ENCODE peak calls at places on chromosomes 11 and 22, in five cellular contexts. One of them, this sample, is unnamed.

GRCh38 chr22:46397951-46398350 is 62.4 kb downstream of the TRMU start:
- DNase-seq in CD8-positive, alpha-beta T cell: no peak
- DNase-seq in heart right ventricle: no peak
- DNase-seq in upper lobe of right lung: no peak
- DNase-seq in right lobe of liver: no peak
- DNase-seq in this sample: no peak

GRCh38 chr22:21652547-21653545 is 10.7 kb downstream of the SDF2L1 start:
- DNase-seq in CD8-positive, alpha-beta T cell: no peak
- DNase-seq in heart right ventricle: no peak
- DNase-seq in upper lobe of right lung: no peak
- DNase-seq in right lobe of liver: no peak
- DNase-seq in this sample: no peak

GRCh38 chr22:16915711-16916110 is 90.5 kb upstream of the XKR3 start:
- DNase-seq in upper lobe of right lung: no peak
- DNase-seq in CD8-positive, alpha-beta T cell: no peak
- DNase-seq in right lobe of liver: no peak
- DNase-seq in heart right ventricle: no peak
- DNase-seq in this sample: no peak

GRCh38 chr22:45208993-45209838 is 31.5 kb downstream of the KIAA0930 start:
- DNase-seq in right lobe of liver: peak; percentile 34
- DNase-seq in heart right ventricle: no peak
- DNase-seq in CD8-positive, alpha-beta T cell: peak; percentile 39
- DNase-seq in upper lobe of right lung: no peak
- DNase-seq in this sample: peak; percentile 66

GRCh38 chr11:55707029-55707428 is 45.0 kb downstream of the OR4C6 start:
- DNase-seq in upper lobe of right lung: no peak
- DNase-seq in right lobe of liver: no peak
- DNase-seq in heart right ventricle: no peak
- DNase-seq in CD8-positive, alpha-beta T cell: no peak
- DNase-seq in this sample: no peak

GRCh38 chr11:60905047-60905446 is 1.3 kb downstream of the PRPF19 start:
- DNase-seq in right lobe of liver: no peak
- DNase-seq in upper lobe of right lung: no peak
- DNase-seq in heart right ventricle: no peak
- DNase-seq in CD8-positive, alpha-beta T cell: no peak
- DNase-seq in this sample: no peak

GRCh38 chr11:119886667-119887230 is 157.7 kb upstream of the NECTIN1 start:
- DNase-seq in upper lobe of right lung: no peak
- DNase-seq in right lobe of liver: no peak
- DNase-seq in heart right ventricle: no peak
- DNase-seq in CD8-positive, alpha-beta T cell: no peak
- DNase-seq in this sample: peak; percentile 29

GRCh38 chr11:81007046-81007445 is 1566.2 kb upstream of the TENM4 start:
- DNase-seq in heart right ventricle: no peak
- DNase-seq in upper lobe of right lung: no peak
- DNase-seq in CD8-positive, alpha-beta T cell: no peak
- DNase-seq in right lobe of liver: no peak
- DNase-seq in this sample: no peak

GRCh38 chr11:101482556-101483124 is 101.2 kb downstream of the TRPC6 start:
- DNase-seq in CD8-positive, alpha-beta T cell: no peak
- DNase-seq in upper lobe of right lung: no peak
- DNase-seq in right lobe of liver: no peak
- DNase-seq in heart right ventricle: no peak
- DNase-seq in this sample: no peak

GRCh38 chr11:115682101-115682500 is 177.9 kb upstream of the CADM1 start:
- DNase-seq in upper lobe of right lung: no peak
- DNase-seq in heart right ventricle: no peak
- DNase-seq in right lobe of liver: no peak
- DNase-seq in CD8-positive, alpha-beta T cell: no peak
- DNase-seq in this sample: no peak

GRCh38 chr11:117192401-117192875 is 6.7 kb upstream of the TAGLN start:
- DNase-seq in CD8-positive, alpha-beta T cell: no peak
- DNase-seq in right lobe of liver: no peak
- DNase-seq in upper lobe of right lung: no peak
- DNase-seq in heart right ventricle: no peak
- DNase-seq in this sample: peak; percentile 25

GRCh38 chr22:22593964-22594656 is 35.0 kb upstream of the PRAME start:
- DNase-seq in CD8-positive, alpha-beta T cell: peak; percentile 48
- DNase-seq in right lobe of liver: peak; percentile 39
- DNase-seq in heart right ventricle: no peak
- DNase-seq in upper lobe of right lung: no peak
- DNase-seq in this sample: no peak

GRCh38 chr11:47378011-47378835 is at the start of gene SPI1:
- DNase-seq in heart right ventricle: peak; percentile 56
- DNase-seq in right lobe of liver: peak; percentile 74
- DNase-seq in upper lobe of right lung: peak; percentile 86
- DNase-seq in CD8-positive, alpha-beta T cell: no peak
- DNase-seq in this sample: peak; percentile 82

GRCh38 chr11:76694664-76695063 is 24.1 kb upstream of the LRRC32 start:
- DNase-seq in right lobe of liver: no peak
- DNase-seq in upper lobe of right lung: no peak
- DNase-seq in heart right ventricle: no peak
- DNase-seq in CD8-positive, alpha-beta T cell: no peak
- DNase-seq in this sample: no peak

GRCh38 chr11:40273192-40273732 is 1186.2 kb downstream of the LRRC4C start:
- DNase-seq in heart right ventricle: no peak
- DNase-seq in right lobe of liver: no peak
- DNase-seq in upper lobe of right lung: no peak
- DNase-seq in CD8-positive, alpha-beta T cell: no peak
- DNase-seq in this sample: no peak

GRCh38 chr11:130178441-130178971 is 18.9 kb downstream of the ST14 start:
- DNase-seq in heart right ventricle: peak; percentile 53
- DNase-seq in upper lobe of right lung: no peak
- DNase-seq in CD8-positive, alpha-beta T cell: no peak
- DNase-seq in right lobe of liver: no peak
- DNase-seq in this sample: peak; percentile 82

GRCh38 chr11:30889116-30889765 is 303.1 kb upstream of the MPPED2 start:
- DNase-seq in upper lobe of right lung: no peak
- DNase-seq in CD8-positive, alpha-beta T cell: no peak
- DNase-seq in right lobe of liver: no peak
- DNase-seq in heart right ventricle: no peak
- DNase-seq in this sample: no peak

GRCh38 chr11:1628506-1629325 is 859 bp upstream of the KRTAP5-5 start:
- DNase-seq in heart right ventricle: peak; percentile 47
- DNase-seq in right lobe of liver: peak; percentile 67
- DNase-seq in upper lobe of right lung: peak; percentile 81
- DNase-seq in CD8-positive, alpha-beta T cell: peak; percentile 70
- DNase-seq in this sample: peak; percentile 77

GRCh38 chr11:63445720-63446119 is 45.2 kb downstream of the PLAAT5 start:
- DNase-seq in right lobe of liver: no peak
- DNase-seq in CD8-positive, alpha-beta T cell: no peak
- DNase-seq in upper lobe of right lung: no peak
- DNase-seq in heart right ventricle: no peak
- DNase-seq in this sample: no peak

GRCh38 chr22:32123657-32124056 is 35.4 kb downstream of the C22orf42 start:
- DNase-seq in right lobe of liver: no peak
- DNase-seq in heart right ventricle: no peak
- DNase-seq in upper lobe of right lung: no peak
- DNase-seq in CD8-positive, alpha-beta T cell: no peak
- DNase-seq in this sample: no peak

GRCh38 chr22:47411006-47411405 is 648.6 kb downstream of the TBC1D22A start:
- DNase-seq in upper lobe of right lung: peak; percentile 23
- DNase-seq in right lobe of liver: no peak
- DNase-seq in heart right ventricle: no peak
- DNase-seq in CD8-positive, alpha-beta T cell: no peak
- DNase-seq in this sample: no peak

GRCh38 chr11:114134870-114135269 is 75.4 kb downstream of the ZBTB16 start:
- DNase-seq in heart right ventricle: no peak
- DNase-seq in right lobe of liver: no peak
- DNase-seq in CD8-positive, alpha-beta T cell: no peak
- DNase-seq in upper lobe of right lung: no peak
- DNase-seq in this sample: no peak

GRCh38 chr22:35349704-35350538 is 31.0 kb upstream of the HMOX1 start:
- DNase-seq in right lobe of liver: no peak
- DNase-seq in heart right ventricle: no peak
- DNase-seq in CD8-positive, alpha-beta T cell: no peak
- DNase-seq in upper lobe of right lung: peak; percentile 69
- DNase-seq in this sample: peak; percentile 78

GRCh38 chr22:44827666-44828065 is 75.3 kb downstream of the ARHGAP8 start:
- DNase-seq in upper lobe of right lung: no peak
- DNase-seq in heart right ventricle: no peak
- DNase-seq in right lobe of liver: no peak
- DNase-seq in CD8-positive, alpha-beta T cell: no peak
- DNase-seq in this sample: peak; percentile 54

GRCh38 chr11:73982595-73982989 is at the start of gene UCP2:
- DNase-seq in upper lobe of right lung: peak; percentile 95
- DNase-seq in right lobe of liver: peak; percentile 87
- DNase-seq in CD8-positive, alpha-beta T cell: peak; percentile 86
- DNase-seq in heart right ventricle: peak; percentile 75
- DNase-seq in this sample: peak; percentile 95

GRCh38 chr22:49960967-49961600 is 512 bp downstream of the PIM3 start:
- DNase-seq in right lobe of liver: peak; percentile 53
- DNase-seq in upper lobe of right lung: peak; percentile 81
- DNase-seq in CD8-positive, alpha-beta T cell: peak; percentile 54
- DNase-seq in heart right ventricle: peak; percentile 44
- DNase-seq in this sample: peak; percentile 88

GRCh38 chr22:36252754-36253522 is at the start of gene APOL1:
- DNase-seq in heart right ventricle: peak; percentile 66
- DNase-seq in CD8-positive, alpha-beta T cell: peak; percentile 35
- DNase-seq in right lobe of liver: peak; percentile 64
- DNase-seq in upper lobe of right lung: peak; percentile 74
- DNase-seq in this sample: peak; percentile 79

GRCh38 chr11:33387586-33387985 is 130.4 kb downstream of the HIPK3 start:
- DNase-seq in heart right ventricle: no peak
- DNase-seq in upper lobe of right lung: no peak
- DNase-seq in CD8-positive, alpha-beta T cell: no peak
- DNase-seq in right lobe of liver: no peak
- DNase-seq in this sample: no peak
- H3K4me3 ChIP-seq in heart right ventricle: no peak overlapping the region
- H3K4me3 ChIP-seq in upper lobe of right lung: no peak overlapping the region
- H3K4me3 ChIP-seq in CD8-positive, alpha-beta T cell: no peak overlapping the region
- H3K4me3 ChIP-seq in right lobe of liver: no peak overlapping the region
- H3K4me3 ChIP-seq in this sample: no peak overlapping the region

GRCh38 chr22:27284314-27284713 is 517.2 kb downstream of the MN1 start:
- DNase-seq in right lobe of liver: no peak
- DNase-seq in heart right ventricle: no peak
- DNase-seq in CD8-positive, alpha-beta T cell: no peak
- DNase-seq in upper lobe of right lung: no peak
- DNase-seq in this sample: no peak
- H3K27ac ChIP-seq in right lobe of liver: no peak overlapping the region
- H3K27ac ChIP-seq in heart right ventricle: no peak overlapping the region
- H3K27ac ChIP-seq in CD8-positive, alpha-beta T cell: no peak overlapping the region
- H3K27ac ChIP-seq in upper lobe of right lung: no peak overlapping the region
- H3K27ac ChIP-seq in this sample: no peak overlapping the region

GRCh38 chr22:27866136-27867091 is 52.6 kb downstream of the PITPNB start:
- DNase-seq in heart right ventricle: peak; percentile 57
- DNase-seq in right lobe of liver: peak; percentile 41
- DNase-seq in upper lobe of right lung: no peak
- DNase-seq in CD8-positive, alpha-beta T cell: no peak
- DNase-seq in this sample: no peak
- H3K4me1 ChIP-seq in heart right ventricle: peaks cover 32% of the 10 kb centered on the region
- H3K4me1 ChIP-seq in right lobe of liver: peaks cover 84% of the 10 kb centered on the region
- H3K4me1 ChIP-seq in upper lobe of right lung: peaks cover 29% of the 10 kb centered on the region
- H3K4me1 ChIP-seq in CD8-positive, alpha-beta T cell: no peaks in the 10 kb centered on the region
- H3K4me1 ChIP-seq in this sample: peaks cover 22% of the 10 kb centered on the region

DNA sequence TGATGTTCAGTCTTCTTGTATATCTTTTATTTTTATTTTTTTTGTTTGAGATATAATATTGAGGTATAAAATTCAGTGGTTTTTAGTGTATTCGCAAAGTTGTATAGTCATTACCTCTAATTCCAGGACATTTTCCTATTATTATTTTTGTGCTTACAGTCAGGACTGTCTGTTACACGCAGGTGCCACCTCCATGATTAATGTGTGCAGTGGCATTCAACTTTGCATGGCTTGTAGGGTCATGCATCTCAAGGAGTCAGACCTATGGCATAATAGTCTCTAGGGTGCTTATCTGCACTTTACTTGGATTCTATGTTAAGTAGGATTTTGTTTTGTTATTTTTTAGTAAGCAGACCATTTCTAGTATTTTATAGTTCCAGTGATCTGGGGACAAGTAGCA is 1.0 kb downstream of the CTR9 start:
- DNase-seq in heart right ventricle: no peak
- DNase-seq in upper lobe of right lung: no peak
- DNase-seq in CD8-positive, alpha-beta T cell: no peak
- DNase-seq in right lobe of liver: no peak
- DNase-seq in this sample: no peak
- H3K4me3 ChIP-seq in heart right ventricle: peak overlapping the region; percentile 82
- H3K4me3 ChIP-seq in upper lobe of right lung: peak overlapping the region; percentile 71
- H3K4me3 ChIP-seq in CD8-positive, alpha-beta T cell: peak overlapping the region; percentile 98
- H3K4me3 ChIP-seq in right lobe of liver: peak overlapping the region; percentile 75
- H3K4me3 ChIP-seq in this sample: peak overlapping the region; percentile 98

GRCh38 chr11:8679006-8679405 is 3.5 kb downstream of the TRIM66 start:
- DNase-seq in right lobe of liver: no peak
- DNase-seq in upper lobe of right lung: no peak
- DNase-seq in heart right ventricle: no peak
- DNase-seq in CD8-positive, alpha-beta T cell: no peak
- DNase-seq in this sample: no peak
- H3K27ac ChIP-seq in right lobe of liver: no peak overlapping the region
- H3K27ac ChIP-seq in upper lobe of right lung: no peak overlapping the region
- H3K27ac ChIP-seq in heart right ventricle: no peak overlapping the region
- H3K27ac ChIP-seq in CD8-positive, alpha-beta T cell: no peak overlapping the region
- H3K27ac ChIP-seq in this sample: no peak overlapping the region

DNA sequence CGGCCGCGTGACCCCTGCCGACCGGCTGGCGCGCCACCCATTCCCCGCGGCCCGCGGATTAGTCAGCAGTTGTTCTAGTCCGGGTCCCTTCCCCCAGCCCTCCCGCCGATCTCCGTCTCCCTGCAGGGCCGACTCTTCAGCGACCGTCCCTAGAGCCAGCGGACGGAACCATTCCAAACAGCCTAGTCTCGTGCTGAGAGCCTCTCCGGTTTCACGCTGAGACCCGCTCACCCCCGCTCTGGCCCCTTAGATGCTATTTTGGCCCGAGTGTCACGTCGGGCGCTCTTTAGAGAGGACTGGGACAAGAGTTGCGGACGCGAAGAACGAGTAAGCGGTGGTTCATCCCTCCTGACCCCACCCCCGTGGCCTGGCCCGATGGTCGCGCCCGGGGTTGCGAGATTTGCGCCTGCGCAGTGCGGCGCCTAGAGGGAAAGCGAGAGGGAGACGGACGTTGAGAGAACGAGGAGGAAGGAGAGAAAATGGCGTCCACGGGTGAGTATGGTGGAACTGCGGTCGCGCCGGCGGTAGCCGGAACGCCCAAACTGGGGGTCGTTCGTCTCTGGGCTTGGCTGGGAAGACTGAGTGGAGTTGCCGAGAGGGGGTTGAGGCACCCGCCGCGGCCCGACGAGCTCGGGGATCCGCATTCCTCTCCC is at the start of the genes EWSR1 and RHBDD3:
- DNase-seq in CD8-positive, alpha-beta T cell: peak; percentile 97
- DNase-seq in right lobe of liver: peak; percentile 97
- DNase-seq in heart right ventricle: peak; percentile 97
- DNase-seq in upper lobe of right lung: peak; percentile 97
- DNase-seq in this sample: peak; percentile 98
- H3K4me1 ChIP-seq in CD8-positive, alpha-beta T cell: peaks cover 50% of the 10 kb centered on the region
- H3K4me1 ChIP-seq in right lobe of liver: peaks cover 37% of the 10 kb centered on the region
- H3K4me1 ChIP-seq in heart right ventricle: peaks cover 52% of the 10 kb centered on the region
- H3K4me1 ChIP-seq in upper lobe of right lung: peaks cover 49% of the 10 kb centered on the region
- H3K4me1 ChIP-seq in this sample: peaks cover 28% of the 10 kb centered on the region

This sample was measured in kidney.